ENCODE peak calls at places on chromosomes 7 and 10, in four cellular contexts. One of them, this sample, is unnamed.

GRCh38 chr10:44831581-44831980 is 79.6 kb upstream of the TMEM72 start:
- DNase-seq in SK-N-SH: no peak
- DNase-seq in HCT116: no peak
- DNase-seq in PC-3: no peak
- DNase-seq in this sample: no peak

GRCh38 chr10:131946321-131946751 is 35.4 kb downstream of the BNIP3 start:
- DNase-seq in PC-3: peak; percentile 87
- DNase-seq in SK-N-SH: no peak
- DNase-seq in HCT116: no peak
- DNase-seq in this sample: no peak

GRCh38 chr10:87771871-87772500 is 46.0 kb downstream of the ATAD1 start:
- DNase-seq in SK-N-SH: peak; percentile 10
- DNase-seq in HCT116: no peak
- DNase-seq in PC-3: peak; percentile 59
- DNase-seq in this sample: peak; percentile 21

GRCh38 chr10:20314431-20314830 is 498.2 kb downstream of the PLXDC2 start:
- DNase-seq in HCT116: no peak
- DNase-seq in PC-3: no peak
- DNase-seq in SK-N-SH: no peak
- DNase-seq in this sample: no peak

GRCh38 chr7:99098824-99099498 is 44.9 kb downstream of the SMURF1 start:
- DNase-seq in PC-3: peak; percentile 56
- DNase-seq in SK-N-SH: no peak
- DNase-seq in HCT116: peak; percentile 26
- DNase-seq in this sample: peak; percentile 67

GRCh38 chr10:84429926-84430520 is 101.6 kb downstream of the CCSER2 start:
- DNase-seq in SK-N-SH: peak; percentile 30
- DNase-seq in HCT116: peak; percentile 61
- DNase-seq in PC-3: peak; percentile 77
- DNase-seq in this sample: peak; percentile 70

GRCh38 chr7:6178273-6179029 is 94.0 kb downstream of the CYTH3 start:
- DNase-seq in SK-N-SH: no peak
- DNase-seq in HCT116: no peak
- DNase-seq in PC-3: no peak
- DNase-seq in this sample: no peak

GRCh38 chr10:124740374-124741280 is 3.6 kb downstream of the FAM53B start:
- DNase-seq in HCT116: no peak
- DNase-seq in PC-3: peak; percentile 50
- DNase-seq in SK-N-SH: no peak
- DNase-seq in this sample: peak; percentile 52

GRCh38 chr10:80079312-80079613 is 798 bp downstream of the TMEM254 start:
- DNase-seq in PC-3: no peak
- DNase-seq in HCT116: no peak
- DNase-seq in SK-N-SH: no peak
- DNase-seq in this sample: no peak

GRCh38 chr10:121614746-121615145 is 16.5 kb upstream of the FGFR2 start:
- DNase-seq in PC-3: no peak
- DNase-seq in HCT116: no peak
- DNase-seq in SK-N-SH: no peak
- DNase-seq in this sample: no peak

GRCh38 chr7:26779978-26780595 is 84.3 kb downstream of the SKAP2 start:
- DNase-seq in SK-N-SH: no peak
- DNase-seq in HCT116: no peak
- DNase-seq in PC-3: no peak
- DNase-seq in this sample: no peak

GRCh38 chr10:88820990-88821389 is 18.5 kb downstream of the LIPM start:
- DNase-seq in SK-N-SH: no peak
- DNase-seq in PC-3: peak; percentile 28
- DNase-seq in HCT116: no peak
- DNase-seq in this sample: peak; percentile 19

GRCh38 chr7:100583132-100584045 is 2.5 kb downstream of the LRCH4 start:
- DNase-seq in PC-3: no peak
- DNase-seq in HCT116: no peak
- DNase-seq in SK-N-SH: no peak
- DNase-seq in this sample: peak; percentile 77

GRCh38 chr7:91251877-91252276 is 12.4 kb upstream of the FZD1 start:
- DNase-seq in SK-N-SH: no peak
- DNase-seq in PC-3: no peak
- DNase-seq in HCT116: no peak
- DNase-seq in this sample: no peak

GRCh38 chr10:80552151-80552646 is 14.5 kb downstream of the SH2D4B start:
- DNase-seq in HCT116: no peak
- DNase-seq in PC-3: no peak
- DNase-seq in SK-N-SH: no peak
- DNase-seq in this sample: peak; percentile 49

GRCh38 chr7:32958046-32959025 is 1.1 kb downstream of the FKBP9 start:
- DNase-seq in PC-3: no peak
- DNase-seq in SK-N-SH: no peak
- DNase-seq in HCT116: no peak
- DNase-seq in this sample: peak; percentile 10

GRCh38 chr7:110387689-110388088 is 703.2 kb upstream of the LRRN3 start:
- DNase-seq in SK-N-SH: no peak
- DNase-seq in HCT116: no peak
- DNase-seq in PC-3: no peak
- DNase-seq in this sample: no peak

GRCh38 chr10:119546009-119546408 is 3.5 kb upstream of the RGS10 start:
- DNase-seq in SK-N-SH: no peak
- DNase-seq in HCT116: no peak
- DNase-seq in PC-3: no peak
- DNase-seq in this sample: no peak

GRCh38 chr10:18658301-18658991 is 785 bp upstream of the ARL5B start:
- DNase-seq in PC-3: no peak
- DNase-seq in HCT116: no peak
- DNase-seq in SK-N-SH: no peak
- DNase-seq in this sample: peak; percentile 40

GRCh38 chr10:42954776-42955492 is 121.9 kb upstream of the RET start:
- DNase-seq in HCT116: no peak
- DNase-seq in SK-N-SH: no peak
- DNase-seq in PC-3: no peak
- DNase-seq in this sample: no peak

GRCh38 chr7:108637049-108637621 is 67.5 kb downstream of the DNAJB9 start:
- DNase-seq in SK-N-SH: no peak
- DNase-seq in HCT116: no peak
- DNase-seq in PC-3: no peak
- DNase-seq in this sample: peak; percentile 39

GRCh38 chr7:18663321-18663720 is 167.8 kb downstream of the HDAC9 start:
- DNase-seq in SK-N-SH: no peak
- DNase-seq in PC-3: no peak
- DNase-seq in HCT116: no peak
- DNase-seq in this sample: no peak

GRCh38 chr7:122884186-122884585 is 2.1 kb downstream of the CADPS2 start:
- DNase-seq in SK-N-SH: no peak
- DNase-seq in HCT116: no peak
- DNase-seq in PC-3: peak; percentile 60
- DNase-seq in this sample: no peak

GRCh38 chr10:47290338-47290737 is 9.7 kb upstream of the GDF10 start:
- DNase-seq in SK-N-SH: no peak
- DNase-seq in PC-3: no peak
- DNase-seq in HCT116: no peak
- DNase-seq in this sample: no peak

GRCh38 chr10:129601737-129602136 is 134.7 kb downstream of the MGMT start:
- DNase-seq in HCT116: no peak
- DNase-seq in SK-N-SH: no peak
- DNase-seq in PC-3: no peak
- DNase-seq in this sample: no peak

GRCh38 chr10:49074836-49075235 is 40.5 kb downstream of the VSTM4 start:
- DNase-seq in SK-N-SH: no peak
- DNase-seq in HCT116: no peak
- DNase-seq in PC-3: no peak
- DNase-seq in this sample: no peak

GRCh38 chr10:77744249-77744648 is 106.6 kb upstream of the KCNMA1 start:
- DNase-seq in SK-N-SH: no peak
- DNase-seq in HCT116: no peak
- DNase-seq in PC-3: peak; percentile 91
- DNase-seq in this sample: no peak
- TF ChIP-seq EZH2phosphoT487 in SK-N-SH: no peak
- TF ChIP-seq EZH2phosphoT487 in HCT116: no peak
- TF ChIP-seq EZH2phosphoT487 in PC-3: no peak
- TF ChIP-seq EZH2phosphoT487 in this sample: no peak

GRCh38 chr7:112076309-112076708 is 129.9 kb downstream of the DOCK4 start:
- DNase-seq in PC-3: no peak
- DNase-seq in SK-N-SH: no peak
- DNase-seq in HCT116: no peak
- DNase-seq in this sample: no peak
- H3K4me2 ChIP-seq in PC-3: no peak overlapping the region
- H3K4me2 ChIP-seq in SK-N-SH: no peak overlapping the region
- H3K4me2 ChIP-seq in HCT116: no peak overlapping the region
- H3K4me2 ChIP-seq in this sample: no peak overlapping the region

DNA sequence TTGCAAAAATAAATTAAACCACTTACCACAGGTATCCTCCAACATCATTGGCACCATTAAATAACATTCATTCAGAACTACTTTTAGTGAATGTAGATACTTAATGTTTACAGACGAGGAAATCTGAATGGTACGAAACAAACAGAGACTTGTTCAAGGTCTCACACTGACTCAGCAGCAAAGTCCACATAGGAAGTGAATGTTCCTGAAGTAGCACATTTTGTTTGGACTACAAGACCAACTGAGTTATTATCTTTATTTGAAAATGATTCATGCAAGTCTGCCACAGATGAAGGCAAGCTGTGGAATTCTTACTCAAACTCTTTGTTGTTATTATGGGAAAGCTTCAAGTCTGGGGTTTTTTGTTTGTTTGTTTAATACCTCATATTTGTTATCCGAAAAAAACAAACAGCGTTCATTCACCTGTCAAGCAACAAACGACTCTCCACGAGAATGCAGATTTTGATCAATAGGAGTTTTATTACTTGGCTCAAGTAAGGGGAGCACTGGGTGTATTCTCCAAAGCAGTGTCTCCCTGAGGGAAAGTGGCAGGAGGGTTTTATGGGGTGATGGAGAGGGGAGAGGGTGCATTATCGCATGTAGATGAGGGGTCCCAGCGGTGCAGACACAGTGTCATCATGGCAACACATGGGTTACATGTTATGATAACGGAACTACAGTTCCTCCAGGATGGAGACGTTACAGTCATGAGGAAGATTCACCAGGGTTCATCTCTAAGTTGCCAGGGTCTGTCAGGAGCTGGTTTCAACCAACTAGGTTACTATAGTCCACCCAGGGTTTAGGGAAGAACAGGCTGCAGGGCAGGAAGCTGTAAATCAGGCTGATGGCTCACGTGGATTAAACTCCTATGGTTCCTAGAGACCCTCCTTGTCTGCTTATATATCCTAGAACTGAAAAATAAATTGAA is 147.7 kb upstream of the AKR1E2 start:
- DNase-seq in HCT116: no peak
- DNase-seq in SK-N-SH: no peak
- DNase-seq in PC-3: peak; percentile 80
- DNase-seq in this sample: peak; percentile 50
- TF ChIP-seq EZH2phosphoT487 in HCT116: no peak
- TF ChIP-seq EZH2phosphoT487 in SK-N-SH: no peak
- TF ChIP-seq EZH2phosphoT487 in PC-3: no peak
- TF ChIP-seq EZH2phosphoT487 in this sample: no peak

GRCh38 chr10:70093335-70093944 is 39.2 kb downstream of the AIFM2 start:
- DNase-seq in SK-N-SH: no peak
- DNase-seq in PC-3: no peak
- DNase-seq in HCT116: no peak
- DNase-seq in this sample: no peak
- H3K4me2 ChIP-seq in SK-N-SH: no peak overlapping the region
- H3K4me2 ChIP-seq in PC-3: no peak overlapping the region
- H3K4me2 ChIP-seq in HCT116: no peak overlapping the region
- H3K4me2 ChIP-seq in this sample: no peak overlapping the region

DNA sequence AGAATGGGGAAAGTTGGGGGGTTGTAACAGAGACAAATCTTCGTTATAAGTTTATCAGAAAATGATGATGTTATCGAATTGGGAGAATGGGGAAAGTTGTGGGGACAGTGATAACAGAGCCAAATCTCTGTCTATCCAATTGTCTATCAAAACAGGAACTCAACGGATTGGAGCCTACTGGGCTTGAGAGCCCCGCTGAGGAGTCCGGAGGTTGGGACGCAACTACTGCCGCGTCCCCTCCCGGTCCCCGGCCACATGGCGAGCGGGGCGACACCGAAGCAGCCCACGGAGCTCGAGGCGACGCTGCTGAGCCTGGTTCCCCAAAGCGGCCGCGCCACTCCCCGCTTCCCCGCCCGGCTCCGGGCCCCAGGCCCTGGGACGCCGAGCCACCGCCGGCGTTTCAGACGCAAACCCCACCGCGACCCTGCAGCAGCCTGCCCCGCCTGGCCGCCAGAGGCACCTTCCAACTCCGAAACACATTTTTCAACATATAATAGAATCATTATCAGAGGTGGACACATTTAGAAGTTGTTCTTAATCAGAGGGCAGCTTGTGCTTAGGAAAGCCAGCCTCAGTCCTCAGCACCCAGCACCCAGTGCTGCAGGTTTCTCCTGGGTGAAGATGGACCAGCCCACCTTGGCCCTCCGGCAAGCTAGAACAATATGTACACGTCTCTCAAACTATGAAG is 13.8 kb upstream of the RALA start:
- DNase-seq in PC-3: no peak
- DNase-seq in SK-N-SH: peak; percentile 85
- DNase-seq in HCT116: no peak
- DNase-seq in this sample: peak; percentile 32
- TF ChIP-seq EZH2phosphoT487 in PC-3: no peak
- TF ChIP-seq EZH2phosphoT487 in SK-N-SH: no peak
- TF ChIP-seq EZH2phosphoT487 in HCT116: no peak
- TF ChIP-seq EZH2phosphoT487 in this sample: no peak

GRCh38 chr7:2523941-2524807 is 4.6 kb downstream of the LFNG start:
- DNase-seq in PC-3: peak; percentile 86
- DNase-seq in HCT116: peak; percentile 84
- DNase-seq in SK-N-SH: peak; percentile 91
- DNase-seq in this sample: peak; percentile 87
- H3K4me2 ChIP-seq in PC-3: peak overlapping the region; percentile 97
- H3K4me2 ChIP-seq in HCT116: peak overlapping the region; percentile 85
- H3K4me2 ChIP-seq in SK-N-SH: peak overlapping the region; percentile 90
- H3K4me2 ChIP-seq in this sample: peak overlapping the region; percentile 81

This sample was measured in hepatocyte.